ENCODE peak calls at places on chromosomes 3 and 15, in ten cellular contexts. V is H9; Q is DMS53; K is pons; N is germinal center; A is mesothelial cell of epicardium; R is HFFc6; X is NCI-H774; P is iPS-NIHi11; J is activated T-cell treated with anti-CD3 and anti-CD28 coated beads, Interleukin-2, amount 50 U/mL, for 1 hour. W is an unnamed sample.

GRCh38 chr3:128784228-128784627 is 58.2 kb downstream of the RAB7A start:
- DNase-seq in R (no peak), A (no peak), K (peak), X (no peak), P (peak), V (peak), J (peak), Q (peak), N (no peak), W (peak)

GRCh38 chr3:46858996-46859710 is 4.1 kb downstream of the MYL3 start:
- DNase-seq in V (no peak), Q (no peak), P (no peak), X (no peak), J (peak), N (no peak), R (no peak), A (peak), K (no peak), W (no peak)

GRCh38 chr3:54506603-54507002 is 384.3 kb downstream of the CACNA2D3 start:
- DNase-seq in X (no peak), P (no peak), V (no peak), N (no peak), J (no peak), A (no peak), Q (no peak), R (no peak), K (no peak), W (no peak)

GRCh38 chr3:149764302-149764701 is 12.0 kb upstream of the COMMD2 start:
- DNase-seq in X (no peak), R (no peak), N (no peak), K (no peak), Q (no peak), V (no peak), A (no peak), P (no peak), J (no peak), W (no peak)

GRCh38 chr3:15521573-15521965 is at the start of gene COLQ:
- DNase-seq in K (no peak), A (no peak), X (no peak), N (no peak), P (no peak), J (no peak), R (no peak), V (peak), Q (no peak), W (no peak)

GRCh38 chr15:85289677-85290365 is 90.6 kb upstream of the AKAP13 start:
- DNase-seq in R (peak), V (no peak), A (no peak), Q (peak), X (peak), N (peak), K (peak), P (peak), J (no peak), W (no peak)

GRCh38 chr15:63369766-63370165 is 11.9 kb downstream of the CA12 start:
- DNase-seq in J (no peak), R (no peak), V (no peak), N (no peak), X (no peak), Q (no peak), P (no peak), K (no peak), A (no peak), W (no peak)

GRCh38 chr15:40307421-40308165 is at the start of gene PLCB2:
- DNase-seq in A (no peak), R (no peak), N (peak), K (peak), Q (peak), X (no peak), P (peak), J (peak), V (peak), W (peak)

GRCh38 chr3:127444761-127445160 is 145.8 kb downstream of the TPRA1 start:
- DNase-seq in R (no peak), V (peak), P (no peak), X (no peak), K (no peak), Q (no peak), A (no peak), N (no peak), J (no peak), W (no peak)

GRCh38 chr15:78830514-78831228 is 19.4 kb upstream of the ADAMTS7 start:
- DNase-seq in K (no peak), P (no peak), V (peak), N (no peak), J (peak), X (no peak), R (no peak), Q (no peak), A (no peak), W (peak)

GRCh38 chr3:17686613-17687012 is 55.8 kb downstream of the TBC1D5 start:
- DNase-seq in P (peak), V (no peak), R (peak), X (no peak), K (peak), J (no peak), A (no peak), Q (peak), N (no peak), W (no peak)

GRCh38 chr3:175956964-175957363 is 1097.8 kb downstream of the NAALADL2 start:
- DNase-seq in Q (peak), N (no peak), A (no peak), R (peak), K (peak), P (no peak), J (no peak), X (no peak), V (no peak), W (no peak)

GRCh38 chr3:157142315-157142714 is 17.6 kb downstream of the CCNL1 start:
- DNase-seq in K (no peak), Q (peak), N (no peak), V (no peak), A (no peak), R (no peak), P (peak), J (no peak), X (no peak), W (no peak)

GRCh38 chr3:45929042-45929679 is 14.1 kb upstream of the CXCR6 start:
- DNase-seq in R (peak), J (peak), Q (peak), P (peak), X (no peak), N (peak), K (peak), V (peak), A (no peak), W (peak)

GRCh38 chr3:128605091-128606046 is 45.2 kb downstream of the RPN1 start:
- DNase-seq in Q (no peak), N (no peak), A (no peak), X (no peak), V (no peak), J (no peak), P (no peak), K (no peak), R (no peak), W (no peak)

GRCh38 chr3:139312959-139313358 is 30.9 kb upstream of the MRPS22 start:
- DNase-seq in K (no peak), N (no peak), V (no peak), Q (no peak), X (no peak), R (peak), P (no peak), J (no peak), A (no peak), W (no peak)

GRCh38 chr3:24388611-24389010 is 106.0 kb downstream of the THRB start:
- DNase-seq in P (no peak), N (no peak), J (no peak), Q (no peak), V (no peak), K (no peak), R (no peak), X (no peak), A (no peak), W (no peak)

GRCh38 chr15:90211009-90211408 is 9.9 kb downstream of the SEMA4B start:
- DNase-seq in A (no peak), J (no peak), P (no peak), K (no peak), X (no peak), R (no peak), Q (no peak), N (no peak), V (no peak), W (no peak)

W was measured in CD8-positive, alpha-beta T cell.